ENCODE peak calls at places on chromosomes 12 and 14, in nine cellular contexts. G is stimulated activated CD8-positive, alpha-beta memory T cell treated with anti-CD3 and anti-CD28 coated beads, Interleukin-15, amount 100 ng/mL, for 24 hours; R is retina; C is activated CD4-positive, alpha-beta T cell treated with anti-CD3 and anti-CD28 coated beads, Interleukin-2, amount 50 U/mL, for 24 hours; Q is stimulated activated CD4-positive, alpha-beta T cell treated with anti-CD3 and anti-CD28 coated beads, Interleukin-2, amount 100 ng/mL, for 48 hours; L is tibial nerve; N is activated CD8-positive, alpha-beta memory T cell treated with anti-CD3 and anti-CD28 coated beads, Interleukin-2, amount 10 ng/mL, durations not matched to agents 7 days and 5 days; X is neural progenitor cell; A is tibial artery. I is an unnamed sample.

GRCh38 chr12:68001486-68002466 is 12.5 kb downstream of the IFNG-AS1 start:
- DNase-seq in R (no peak), N (no peak), A (no peak), G (no peak), Q (no peak), L (no peak), C (no peak), X (peak), I (no peak)

GRCh38 chr12:114669501-114670256 is 14.3 kb downstream of the TBX3 start:
- DNase-seq in A (no peak), Q (no peak), X (peak), L (no peak), R (peak), N (no peak), G (no peak), C (no peak), I (no peak)

GRCh38 chr12:99983721-99984258 is 946 bp downstream of the ANKS1B start:
- DNase-seq in L (peak), R (peak), A (no peak), X (no peak), N (no peak), C (no peak), G (no peak), Q (no peak), I (no peak)

GRCh38 chr12:119624971-119625370 is 31.4 kb downstream of the TMEM233 start:
- DNase-seq in L (no peak), N (no peak), R (no peak), C (no peak), A (no peak), X (no peak), Q (no peak), G (no peak), I (no peak)

GRCh38 chr12:19811922-19812321 is 372.6 kb downstream of the AEBP2 start:
- DNase-seq in X (no peak), N (no peak), Q (no peak), G (no peak), R (peak), L (no peak), C (no peak), A (no peak), I (no peak)

GRCh38 chr12:71865166-71865713 is 25.7 kb downstream of the TBC1D15 start:
- DNase-seq in X (no peak), C (no peak), N (no peak), R (no peak), L (no peak), A (no peak), Q (no peak), G (no peak), I (no peak)

GRCh38 chr12:98373019-98373554 is 142.3 kb upstream of the TMPO start:
- DNase-seq in L (no peak), G (no peak), Q (no peak), N (no peak), A (no peak), R (peak), C (no peak), X (peak), I (no peak)

GRCh38 chr12:79301181-79301580 is 389.6 kb downstream of the PAWR start:
- DNase-seq in R (no peak), X (no peak), G (no peak), N (no peak), Q (no peak), C (no peak), L (no peak), A (no peak), I (no peak)

GRCh38 chr14:65704412-65704811 is 291.9 kb downstream of the FUT8 start:
- DNase-seq in L (no peak), X (no peak), C (no peak), Q (no peak), N (no peak), A (no peak), G (no peak), R (no peak), I (no peak)

GRCh38 chr12:57475271-57476161 is 4.2 kb downstream of the ARHGAP9 start:
- DNase-seq in A (no peak), G (no peak), N (no peak), X (peak), R (peak), L (no peak), Q (no peak), C (no peak), I (no peak)

GRCh38 chr14:104443391-104444158 is 136.0 kb upstream of the C14orf180 start:
- DNase-seq in G (no peak), R (peak), X (peak), Q (no peak), L (no peak), N (peak), A (peak), C (no peak), I (no peak)

GRCh38 chr12:124391340-124392261 is 96.7 kb downstream of the RFLNA start:
- DNase-seq in Q (peak), G (no peak), N (peak), C (peak), L (peak), R (no peak), A (peak), X (no peak), I (peak)

GRCh38 chr12:57726151-57726883 is 12.2 kb downstream of the AGAP2 start:
- DNase-seq in R (peak), Q (no peak), G (no peak), C (no peak), N (peak), L (no peak), A (peak), X (peak), I (peak)

GRCh38 chr14:99081880-99082279 is 190.1 kb downstream of the BCL11B start:
- DNase-seq in X (no peak), R (no peak), Q (no peak), C (no peak), G (no peak), L (no peak), A (no peak), N (peak), I (no peak)

GRCh38 chr14:87566986-87567385 is 426.0 kb downstream of the GALC start:
- DNase-seq in A (no peak), Q (no peak), N (no peak), G (no peak), L (no peak), X (no peak), C (no peak), R (no peak), I (no peak)

GRCh38 chr12:70637286-70637685 is at the start of gene PTPRB:
- DNase-seq in A (no peak), N (no peak), G (no peak), L (no peak), X (no peak), Q (no peak), C (no peak), R (no peak), I (no peak)

GRCh38 chr12:109741286-109741969 is 27.8 kb downstream of the FAM222A start:
- DNase-seq in N (no peak), G (no peak), C (no peak), R (no peak), Q (no peak), A (peak), X (no peak), L (no peak), I (peak)

GRCh38 chr12:4286228-4286627 is 12.7 kb downstream of the CCND2 start:
- DNase-seq in R (no peak), G (no peak), C (no peak), X (no peak), A (no peak), Q (no peak), L (no peak), N (no peak), I (no peak)

GRCh38 chr14:92391746-92392145 is 68.8 kb downstream of the SLC24A4 start:
- DNase-seq in N (no peak), L (no peak), X (no peak), G (no peak), Q (no peak), R (no peak), A (no peak), C (no peak), I (peak)

GRCh38 chr12:44053550-44054243 is 217.8 kb downstream of the TMEM117 start:
- DNase-seq in A (no peak), R (no peak), G (no peak), N (no peak), L (no peak), C (no peak), Q (no peak), X (no peak), I (no peak)

GRCh38 chr12:33671676-33672075 is 232.1 kb upstream of the SYT10 start:
- DNase-seq in N (no peak), X (no peak), A (no peak), R (no peak), G (no peak), C (no peak), L (no peak), Q (no peak), I (no peak)

GRCh38 chr14:52051861-52052260 is 17.0 kb downstream of the NID2 start:
- DNase-seq in A (no peak), L (no peak), Q (no peak), X (no peak), N (no peak), G (no peak), R (no peak), C (no peak), I (no peak)

GRCh38 chr14:36556811-36557433 is 25.5 kb downstream of the NKX2-8 start:
- DNase-seq in C (peak), Q (peak), G (no peak), A (no peak), N (no peak), X (peak), L (peak), R (peak), I (no peak)

GRCh38 chr14:63499701-63500250 is 43.4 kb downstream of the PPP2R5E start:
- DNase-seq in G (no peak), Q (no peak), A (no peak), C (no peak), X (no peak), L (peak), N (no peak), R (no peak), I (no peak)

GRCh38 chr14:42535397-42535796 is 928.7 kb downstream of the LRFN5 start:
- DNase-seq in N (no peak), A (no peak), L (no peak), G (no peak), C (no peak), X (no peak), Q (no peak), R (no peak), I (no peak)

GRCh38 chr12:56581418-56582145 is 48.5 kb downstream of the BAZ2A start:
- DNase-seq in Q (no peak), N (peak), X (no peak), A (no peak), R (no peak), C (no peak), G (no peak), L (peak), I (no peak)

GRCh38 chr12:56905852-56906251 is 28.4 kb downstream of the SDR9C7 start:
- DNase-seq in G (no peak), R (no peak), C (no peak), Q (no peak), N (no peak), L (no peak), A (no peak), X (no peak), I (no peak)

GRCh38 chr14:33578461-33579216 is 372.2 kb downstream of the EGLN3 start:
- DNase-seq in L (no peak), A (no peak), C (no peak), G (no peak), N (no peak), Q (no peak), R (no peak), X (no peak), I (no peak)

GRCh38 chr12:106123551-106123991 is 15.2 kb downstream of the NUAK1 start:
- DNase-seq in X (no peak), A (peak), G (no peak), L (peak), C (no peak), R (peak), N (no peak), Q (no peak), I (peak)

GRCh38 chr12:18983854-18984253 is 145.7 kb upstream of the PLEKHA5 start:
- DNase-seq in R (no peak), C (no peak), X (no peak), Q (no peak), G (no peak), L (no peak), N (no peak), A (no peak), I (no peak)

GRCh38 chr14:34496679-34497513 is 34.9 kb upstream of the SPTSSA start:
- DNase-seq in A (peak), C (no peak), L (peak), X (peak), N (no peak), G (no peak), Q (no peak), R (no peak), I (peak)

GRCh38 chr12:68148261-68148951 is 11.1 kb downstream of the IFNG start:
- DNase-seq in C (no peak), X (peak), G (no peak), R (no peak), Q (no peak), N (no peak), L (no peak), A (no peak), I (no peak)

GRCh38 chr14:85416771-85417170 is 113.2 kb upstream of the FLRT2 start:
- DNase-seq in C (no peak), Q (no peak), A (no peak), N (no peak), G (no peak), R (no peak), L (no peak), X (no peak), I (no peak)

GRCh38 chr14:58807271-58807670 is 169.5 kb downstream of the DACT1 start:
- DNase-seq in R (no peak), A (no peak), G (no peak), L (no peak), X (no peak), N (no peak), C (no peak), Q (no peak), I (no peak)

I was measured in right cardiac atrium.